ENCODE peak calls at places on chromosomes 13 and 19, in four cellular contexts. One of them, this sample, is unnamed.

GRCh38 chr13:30334663-30335386 is 27.5 kb upstream of the KATNAL1 start:
- DNase-seq in PC-3: peak; percentile 44
- DNase-seq in HL-60: peak; percentile 35
- DNase-seq in naive thymus-derived CD4-positive, alpha-beta T cell: peak; percentile 43
- DNase-seq in this sample: no peak

GRCh38 chr13:61246351-61246750 is 169.3 kb downstream of the PCDH20 start:
- DNase-seq in PC-3: no peak
- DNase-seq in HL-60: no peak
- DNase-seq in naive thymus-derived CD4-positive, alpha-beta T cell: no peak
- DNase-seq in this sample: no peak

GRCh38 chr13:21402586-21403307 is 56.4 kb downstream of the ZDHHC20 start:
- DNase-seq in PC-3: peak; percentile 50
- DNase-seq in HL-60: no peak
- DNase-seq in naive thymus-derived CD4-positive, alpha-beta T cell: no peak
- DNase-seq in this sample: no peak

GRCh38 chr13:45328661-45329105 is 12.3 kb downstream of the TPT1 start:
- DNase-seq in PC-3: no peak
- DNase-seq in HL-60: no peak
- DNase-seq in naive thymus-derived CD4-positive, alpha-beta T cell: no peak
- DNase-seq in this sample: no peak

GRCh38 chr13:113584870-113585671 is 518 bp downstream of the TFDP1 start:
- DNase-seq in PC-3: peak; percentile 11
- DNase-seq in HL-60: no peak
- DNase-seq in naive thymus-derived CD4-positive, alpha-beta T cell: no peak
- DNase-seq in this sample: peak; percentile 75

GRCh38 chr13:50518791-50519201 is 324.7 kb downstream of the DLEU7 start:
- DNase-seq in PC-3: no peak
- DNase-seq in HL-60: no peak
- DNase-seq in naive thymus-derived CD4-positive, alpha-beta T cell: no peak
- DNase-seq in this sample: no peak

GRCh38 chr13:29577135-29578051 is 18.1 kb downstream of the SLC7A1 start:
- DNase-seq in PC-3: peak; percentile 32
- DNase-seq in HL-60: no peak
- DNase-seq in naive thymus-derived CD4-positive, alpha-beta T cell: no peak
- DNase-seq in this sample: no peak

GRCh38 chr19:1361601-1362384 is 21.9 kb upstream of the NDUFS7 start:
- DNase-seq in PC-3: peak; percentile 49
- DNase-seq in HL-60: no peak
- DNase-seq in naive thymus-derived CD4-positive, alpha-beta T cell: no peak
- DNase-seq in this sample: no peak

GRCh38 chr13:111210488-111210887 is 95.4 kb downstream of the ARHGEF7 start:
- DNase-seq in PC-3: peak; percentile 29
- DNase-seq in HL-60: no peak
- DNase-seq in naive thymus-derived CD4-positive, alpha-beta T cell: no peak
- DNase-seq in this sample: peak; percentile 66

GRCh38 chr13:31138515-31138914 is 23.2 kb downstream of the HSPH1 start:
- DNase-seq in PC-3: peak; percentile 9
- DNase-seq in HL-60: no peak
- DNase-seq in naive thymus-derived CD4-positive, alpha-beta T cell: no peak
- DNase-seq in this sample: no peak

GRCh38 chr19:35166100-35167063 is 11.8 kb downstream of the FXYD5 start:
- DNase-seq in PC-3: no peak
- DNase-seq in HL-60: no peak
- DNase-seq in naive thymus-derived CD4-positive, alpha-beta T cell: no peak
- DNase-seq in this sample: peak; percentile 18

GRCh38 chr13:42720116-42720857 is 61.1 kb upstream of the FAM216B start:
- DNase-seq in PC-3: peak; percentile 90
- DNase-seq in HL-60: peak; percentile 29
- DNase-seq in naive thymus-derived CD4-positive, alpha-beta T cell: no peak
- DNase-seq in this sample: no peak

GRCh38 chr19:47379398-47379938 is 30.4 kb downstream of the DHX34 start:
- DNase-seq in PC-3: no peak
- DNase-seq in HL-60: no peak
- DNase-seq in naive thymus-derived CD4-positive, alpha-beta T cell: no peak
- DNase-seq in this sample: no peak

GRCh38 chr13:55244991-55245644 is 1895.6 kb upstream of the PRR20A start:
- DNase-seq in PC-3: no peak
- DNase-seq in HL-60: peak; percentile 52
- DNase-seq in naive thymus-derived CD4-positive, alpha-beta T cell: no peak
- DNase-seq in this sample: no peak

GRCh38 chr13:25966086-25966485 is 85.7 kb downstream of the SHISA2 start:
- DNase-seq in PC-3: peak; percentile 54
- DNase-seq in HL-60: no peak
- DNase-seq in naive thymus-derived CD4-positive, alpha-beta T cell: no peak
- DNase-seq in this sample: no peak

GRCh38 chr19:2888739-2889224 is 11.9 kb upstream of the ZNF57 start:
- DNase-seq in PC-3: no peak
- DNase-seq in HL-60: no peak
- DNase-seq in naive thymus-derived CD4-positive, alpha-beta T cell: peak; percentile 62
- DNase-seq in this sample: no peak

GRCh38 chr13:28408235-28408848 is 86.6 kb downstream of the FLT1 start:
- DNase-seq in PC-3: no peak
- DNase-seq in HL-60: peak; percentile 20
- DNase-seq in naive thymus-derived CD4-positive, alpha-beta T cell: no peak
- DNase-seq in this sample: no peak

GRCh38 chr19:17205237-17206140 is 9.7 kb upstream of the USE1 start:
- DNase-seq in PC-3: peak; percentile 64
- DNase-seq in HL-60: peak; percentile 51
- DNase-seq in naive thymus-derived CD4-positive, alpha-beta T cell: peak; percentile 68
- DNase-seq in this sample: no peak

GRCh38 chr19:46299004-46299509 is 2.2 kb downstream of the HIF3A start:
- DNase-seq in PC-3: peak; percentile 76
- DNase-seq in HL-60: peak; percentile 70
- DNase-seq in naive thymus-derived CD4-positive, alpha-beta T cell: no peak
- DNase-seq in this sample: peak; percentile 97

GRCh38 chr13:20550799-20551198 is 16.2 kb upstream of the IFT88 start:
- DNase-seq in PC-3: peak; percentile 19
- DNase-seq in HL-60: no peak
- DNase-seq in naive thymus-derived CD4-positive, alpha-beta T cell: no peak
- DNase-seq in this sample: no peak

GRCh38 chr19:1153891-1154730 is 20.0 kb downstream of the SBNO2 start:
- DNase-seq in PC-3: no peak
- DNase-seq in HL-60: no peak
- DNase-seq in naive thymus-derived CD4-positive, alpha-beta T cell: no peak
- DNase-seq in this sample: no peak

GRCh38 chr19:58038688-58039204 is 4.9 kb downstream of the ZSCAN1 start:
- DNase-seq in PC-3: no peak
- DNase-seq in HL-60: no peak
- DNase-seq in naive thymus-derived CD4-positive, alpha-beta T cell: no peak
- DNase-seq in this sample: no peak

GRCh38 chr13:85543144-85543543 is 256.1 kb downstream of the SLITRK6 start:
- DNase-seq in PC-3: peak; percentile 73
- DNase-seq in HL-60: no peak
- DNase-seq in naive thymus-derived CD4-positive, alpha-beta T cell: no peak
- DNase-seq in this sample: no peak

GRCh38 chr13:102881819-102882686 is 36.2 kb downstream of the ERCC5 start:
- DNase-seq in PC-3: no peak
- DNase-seq in HL-60: no peak
- DNase-seq in naive thymus-derived CD4-positive, alpha-beta T cell: no peak
- DNase-seq in this sample: no peak

GRCh38 chr13:101738336-101738735 is 285.9 kb downstream of the ITGBL1 start:
- DNase-seq in PC-3: no peak
- DNase-seq in HL-60: no peak
- DNase-seq in naive thymus-derived CD4-positive, alpha-beta T cell: no peak
- DNase-seq in this sample: no peak

GRCh38 chr13:61247149-61247936 is 168.3 kb downstream of the PCDH20 start:
- DNase-seq in PC-3: no peak
- DNase-seq in HL-60: no peak
- DNase-seq in naive thymus-derived CD4-positive, alpha-beta T cell: no peak
- DNase-seq in this sample: no peak

GRCh38 chr19:5031231-5032100 is 62.6 kb downstream of the KDM4B start:
- DNase-seq in PC-3: peak; percentile 92
- DNase-seq in HL-60: peak; percentile 84
- DNase-seq in naive thymus-derived CD4-positive, alpha-beta T cell: peak; percentile 76
- DNase-seq in this sample: peak; percentile 91

GRCh38 chr19:2290441-2291184 is 8.6 kb upstream of the PEAK3 start:
- DNase-seq in PC-3: no peak
- DNase-seq in HL-60: no peak
- DNase-seq in naive thymus-derived CD4-positive, alpha-beta T cell: peak; percentile 43
- DNase-seq in this sample: no peak

GRCh38 chr13:51920786-51921185 is 59.0 kb downstream of the CCDC70 start:
- DNase-seq in PC-3: no peak
- DNase-seq in HL-60: no peak
- DNase-seq in naive thymus-derived CD4-positive, alpha-beta T cell: no peak
- DNase-seq in this sample: peak; percentile 38

GRCh38 chr13:33321686-33322473 is 36.3 kb upstream of the STARD13 start:
- DNase-seq in PC-3: no peak
- DNase-seq in HL-60: no peak
- DNase-seq in naive thymus-derived CD4-positive, alpha-beta T cell: no peak
- DNase-seq in this sample: no peak

GRCh38 chr13:49148405-49148804 is 71.7 kb upstream of the MLNR start:
- DNase-seq in PC-3: no peak
- DNase-seq in HL-60: no peak
- DNase-seq in naive thymus-derived CD4-positive, alpha-beta T cell: no peak
- DNase-seq in this sample: no peak

DNA sequence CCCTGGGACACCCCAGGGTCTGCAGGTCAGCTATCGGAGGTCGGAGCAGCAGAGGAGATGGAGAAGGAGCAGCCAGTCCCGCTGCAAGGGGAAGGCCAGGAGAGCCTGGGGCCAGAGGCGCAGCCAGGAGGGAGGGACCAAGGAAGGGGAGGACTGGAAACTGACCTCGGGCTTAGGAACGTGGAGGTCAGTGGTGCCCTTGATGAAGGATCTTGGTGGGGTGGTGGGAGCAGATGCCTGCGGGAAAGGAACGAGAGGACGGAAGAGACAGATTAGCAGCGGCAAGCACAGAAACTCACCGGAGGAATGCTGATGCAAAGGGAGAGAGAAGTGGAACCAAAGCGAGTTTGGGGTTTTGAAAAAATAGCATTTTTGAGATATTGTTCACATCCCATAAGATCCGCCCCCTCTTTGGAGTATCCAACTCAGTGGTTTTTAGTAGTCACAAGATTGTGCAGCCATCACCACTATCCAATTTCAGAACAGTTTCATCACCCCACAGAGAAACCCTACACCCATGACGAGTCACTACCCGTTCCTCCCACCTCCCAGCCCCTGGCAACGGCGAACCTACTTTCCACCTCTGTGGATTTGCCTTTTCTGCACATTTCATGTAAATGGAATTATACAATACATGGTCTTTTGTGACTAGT is 22.1 kb downstream of the PLEKHF1 start:
- DNase-seq in PC-3: peak; percentile 55
- DNase-seq in HL-60: peak; percentile 13
- DNase-seq in naive thymus-derived CD4-positive, alpha-beta T cell: no peak
- DNase-seq in this sample: no peak
- H3K27me3 ChIP-seq in PC-3: no peaks in the 10 kb centered on the region
- H3K27me3 ChIP-seq in HL-60: no peaks in the 10 kb centered on the region
- H3K27me3 ChIP-seq in naive thymus-derived CD4-positive, alpha-beta T cell: no peaks in the 10 kb centered on the region
- H3K27me3 ChIP-seq in this sample: no peaks in the 10 kb centered on the region

DNA sequence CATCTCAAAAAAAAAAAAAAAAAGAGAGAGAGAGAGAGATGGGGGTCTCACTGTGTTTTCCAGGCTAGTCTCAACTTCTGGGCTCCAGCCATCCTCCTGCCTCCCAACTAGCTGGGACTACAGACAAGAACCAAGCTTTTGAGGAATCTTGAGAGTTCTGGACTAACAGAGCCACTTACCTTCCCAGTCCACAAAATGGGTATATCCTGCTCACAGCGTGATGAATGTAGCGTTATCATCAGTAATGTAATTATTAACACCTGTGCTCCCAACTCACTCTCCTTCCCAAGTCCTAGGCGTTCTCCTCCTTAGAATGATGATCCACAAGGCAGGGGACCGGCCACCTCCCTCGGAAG is 4.6 kb upstream of the NANOS3 start:
- DNase-seq in PC-3: no peak
- DNase-seq in HL-60: no peak
- DNase-seq in naive thymus-derived CD4-positive, alpha-beta T cell: no peak
- DNase-seq in this sample: no peak
- H3K4me3 ChIP-seq in PC-3: no peak overlapping the region
- H3K4me3 ChIP-seq in HL-60: peak overlapping the region; percentile 31
- H3K4me3 ChIP-seq in naive thymus-derived CD4-positive, alpha-beta T cell: no peak overlapping the region
- H3K4me3 ChIP-seq in this sample: peak overlapping the region; percentile 54

GRCh38 chr13:91066745-91067144 is 280.7 kb upstream of the MIR17HG start:
- DNase-seq in PC-3: no peak
- DNase-seq in HL-60: no peak
- DNase-seq in naive thymus-derived CD4-positive, alpha-beta T cell: no peak
- DNase-seq in this sample: no peak

GRCh38 chr13:91078093-91078679 is 269.3 kb upstream of the MIR17HG start:
- DNase-seq in PC-3: peak; percentile 21
- DNase-seq in HL-60: no peak
- DNase-seq in naive thymus-derived CD4-positive, alpha-beta T cell: no peak
- DNase-seq in this sample: no peak

GRCh38 chr13:91072511-91072910 is 275.0 kb upstream of the MIR17HG start:
- DNase-seq in PC-3: no peak
- DNase-seq in HL-60: peak; percentile 19
- DNase-seq in naive thymus-derived CD4-positive, alpha-beta T cell: no peak
- DNase-seq in this sample: no peak
- H3K27me3 ChIP-seq in PC-3: peaks cover 12% of the 10 kb centered on the region
- H3K27me3 ChIP-seq in HL-60: no peaks in the 10 kb centered on the region
- H3K27me3 ChIP-seq in naive thymus-derived CD4-positive, alpha-beta T cell: no peaks in the 10 kb centered on the region
- H3K27me3 ChIP-seq in this sample: no peaks in the 10 kb centered on the region

GRCh38 chr19:15075801-15076200 is 6.2 kb upstream of the OR1I1 start:
- DNase-seq in PC-3: no peak
- DNase-seq in HL-60: no peak
- DNase-seq in naive thymus-derived CD4-positive, alpha-beta T cell: no peak
- DNase-seq in this sample: no peak

GRCh38 chr19:15072930-15073647 is 8.9 kb upstream of the OR1I1 start:
- DNase-seq in PC-3: peak; percentile 98
- DNase-seq in HL-60: no peak
- DNase-seq in naive thymus-derived CD4-positive, alpha-beta T cell: no peak
- DNase-seq in this sample: no peak

DNA sequence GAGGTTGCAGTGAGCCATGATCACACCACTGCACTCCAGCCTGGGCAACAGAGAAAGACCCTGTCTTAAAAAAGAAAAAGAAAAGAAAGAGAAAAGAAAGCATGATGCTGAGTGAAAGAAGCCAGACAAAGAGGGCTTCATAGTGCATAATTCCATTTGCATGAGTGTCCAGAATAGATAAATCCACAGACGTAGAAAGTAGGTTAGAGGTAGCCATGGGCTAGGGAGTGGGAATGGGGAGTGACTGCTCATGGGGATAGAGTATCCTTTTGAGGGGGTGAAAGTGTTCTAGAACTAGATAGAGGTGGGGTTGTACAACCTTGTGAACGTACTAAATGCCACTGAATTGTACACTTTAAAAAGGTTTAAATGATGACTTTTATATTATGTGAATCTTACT is 7.6 kb upstream of the OR1I1 start:
- DNase-seq in PC-3: peak; percentile 66
- DNase-seq in HL-60: no peak
- DNase-seq in naive thymus-derived CD4-positive, alpha-beta T cell: no peak
- DNase-seq in this sample: no peak
- H3K4me3 ChIP-seq in PC-3: no peak overlapping the region
- H3K4me3 ChIP-seq in HL-60: no peak overlapping the region
- H3K4me3 ChIP-seq in naive thymus-derived CD4-positive, alpha-beta T cell: no peak overlapping the region
- H3K4me3 ChIP-seq in this sample: no peak overlapping the region